ENCODE peak calls at places on chromosomes 3 and 15, in ten cellular contexts. One of them, this sample, is unnamed.

GRCh38 chr15:93895976-93896770 is 335.2 kb upstream of the MCTP2 start:
- DNase-seq in Panc1: no peak
- DNase-seq in AG04450: no peak
- DNase-seq in heart left ventricle: no peak
- DNase-seq in foreskin fibroblast: no peak
- DNase-seq in AG09319: no peak
- DNase-seq in glutamatergic neuron: no peak
- DNase-seq in Peyer's patch: no peak
- DNase-seq in A549: no peak
- DNase-seq in Caco-2: no peak
- DNase-seq in this sample: no peak

GRCh38 chr3:67901681-67902080 is 247.3 kb upstream of the SUCLG2 start:
- DNase-seq in Panc1: no peak
- DNase-seq in AG04450: no peak
- DNase-seq in heart left ventricle: no peak
- DNase-seq in foreskin fibroblast: no peak
- DNase-seq in AG09319: no peak
- DNase-seq in glutamatergic neuron: no peak
- DNase-seq in Peyer's patch: no peak
- DNase-seq in A549: no peak
- DNase-seq in Caco-2: peak
- DNase-seq in this sample: no peak

GRCh38 chr3:5093786-5094185 is 28.3 kb upstream of the ARL8B start:
- DNase-seq in Panc1: no peak
- DNase-seq in AG04450: no peak
- DNase-seq in heart left ventricle: no peak
- DNase-seq in foreskin fibroblast: no peak
- DNase-seq in AG09319: no peak
- DNase-seq in glutamatergic neuron: no peak
- DNase-seq in Peyer's patch: no peak
- DNase-seq in A549: no peak
- DNase-seq in Caco-2: no peak
- DNase-seq in this sample: no peak

GRCh38 chr3:106759686-106760085 is 617.6 kb upstream of the CCDC54 start:
- DNase-seq in Panc1: no peak
- DNase-seq in AG04450: no peak
- DNase-seq in heart left ventricle: no peak
- DNase-seq in foreskin fibroblast: peak
- DNase-seq in AG09319: no peak
- DNase-seq in glutamatergic neuron: no peak
- DNase-seq in Peyer's patch: no peak
- DNase-seq in A549: no peak
- DNase-seq in Caco-2: no peak
- DNase-seq in this sample: no peak

GRCh38 chr15:52537459-52537858 is 8.8 kb upstream of the MYO5A start:
- DNase-seq in Panc1: no peak
- DNase-seq in AG04450: no peak
- DNase-seq in heart left ventricle: no peak
- DNase-seq in foreskin fibroblast: no peak
- DNase-seq in AG09319: no peak
- DNase-seq in glutamatergic neuron: no peak
- DNase-seq in Peyer's patch: no peak
- DNase-seq in A549: no peak
- DNase-seq in Caco-2: no peak
- DNase-seq in this sample: no peak

GRCh38 chr15:69719527-69719926 is 266.9 kb downstream of the RPLP1 start:
- DNase-seq in Panc1: no peak
- DNase-seq in AG04450: no peak
- DNase-seq in heart left ventricle: no peak
- DNase-seq in foreskin fibroblast: no peak
- DNase-seq in AG09319: no peak
- DNase-seq in glutamatergic neuron: no peak
- DNase-seq in Peyer's patch: peak
- DNase-seq in A549: no peak
- DNase-seq in Caco-2: no peak
- DNase-seq in this sample: no peak

GRCh38 chr3:112304611-112305010 is 10.6 kb upstream of the SLC9C1 start:
- DNase-seq in Panc1: no peak
- DNase-seq in AG04450: no peak
- DNase-seq in heart left ventricle: no peak
- DNase-seq in foreskin fibroblast: peak
- DNase-seq in AG09319: no peak
- DNase-seq in glutamatergic neuron: no peak
- DNase-seq in Peyer's patch: no peak
- DNase-seq in A549: no peak
- DNase-seq in Caco-2: no peak
- DNase-seq in this sample: no peak

GRCh38 chr3:16338999-16339398 is 74.0 kb downstream of the OXNAD1 start:
- DNase-seq in Panc1: no peak
- DNase-seq in AG04450: peak
- DNase-seq in heart left ventricle: no peak
- DNase-seq in foreskin fibroblast: peak
- DNase-seq in AG09319: peak
- DNase-seq in glutamatergic neuron: no peak
- DNase-seq in Peyer's patch: no peak
- DNase-seq in A549: peak
- DNase-seq in Caco-2: peak
- DNase-seq in this sample: no peak

GRCh38 chr3:72255191-72255590 is 470.2 kb upstream of the PROK2 start:
- DNase-seq in Panc1: no peak
- DNase-seq in AG04450: no peak
- DNase-seq in heart left ventricle: peak
- DNase-seq in foreskin fibroblast: peak
- DNase-seq in AG09319: no peak
- DNase-seq in glutamatergic neuron: no peak
- DNase-seq in Peyer's patch: no peak
- DNase-seq in A549: no peak
- DNase-seq in Caco-2: no peak
- DNase-seq in this sample: peak

GRCh38 chr15:43218908-43219706 is 1.7 kb downstream of the EPB42 start:
- DNase-seq in Panc1: no peak
- DNase-seq in AG04450: no peak
- DNase-seq in heart left ventricle: no peak
- DNase-seq in foreskin fibroblast: peak
- DNase-seq in AG09319: no peak
- DNase-seq in glutamatergic neuron: peak
- DNase-seq in Peyer's patch: no peak
- DNase-seq in A549: peak
- DNase-seq in Caco-2: peak
- DNase-seq in this sample: peak

GRCh38 chr3:50674349-50675178 is at the start of gene DOCK3:
- DNase-seq in Panc1: no peak
- DNase-seq in AG04450: no peak
- DNase-seq in heart left ventricle: peak
- DNase-seq in foreskin fibroblast: peak
- DNase-seq in AG09319: peak
- DNase-seq in glutamatergic neuron: peak
- DNase-seq in Peyer's patch: peak
- DNase-seq in A549: no peak
- DNase-seq in Caco-2: peak
- DNase-seq in this sample: peak

DNA sequence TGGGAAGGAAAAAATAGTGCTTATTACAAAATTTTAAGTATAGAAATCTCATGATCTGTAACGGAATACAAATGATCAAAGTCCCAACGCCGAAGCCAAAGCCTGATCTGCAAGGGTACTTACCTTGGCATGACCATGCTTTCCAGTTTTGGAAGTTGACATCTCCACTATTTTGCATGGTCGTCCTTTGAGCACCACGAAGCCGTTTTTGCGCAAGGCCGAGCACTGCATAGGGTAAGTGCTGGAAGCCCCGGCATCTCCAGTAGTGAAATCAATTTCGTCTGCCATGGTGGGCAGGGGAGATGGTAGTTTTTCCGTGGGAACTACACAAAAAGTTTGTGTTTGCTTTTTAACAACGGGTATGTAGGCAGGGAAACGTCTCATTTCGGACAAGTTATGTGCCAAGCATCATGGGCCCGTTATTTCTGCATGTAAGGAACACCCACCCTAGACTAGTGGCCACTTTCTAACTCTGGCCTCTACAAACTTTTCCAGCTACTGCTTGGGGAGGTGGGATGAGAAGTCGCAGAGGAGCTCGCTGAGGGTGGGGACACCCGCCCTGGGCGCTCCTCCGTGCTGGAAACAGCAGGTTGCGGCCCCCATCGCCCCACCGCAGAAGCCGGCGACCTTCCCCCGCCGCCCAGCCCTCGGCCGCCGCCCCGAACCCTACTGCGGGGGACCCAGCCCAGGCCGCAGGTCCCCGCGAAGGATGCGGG is 760 bp downstream of the EIF5A2 start:
- DNase-seq in Panc1: no peak
- DNase-seq in AG04450: no peak
- DNase-seq in heart left ventricle: no peak
- DNase-seq in foreskin fibroblast: peak
- DNase-seq in AG09319: no peak
- DNase-seq in glutamatergic neuron: peak
- DNase-seq in Peyer's patch: no peak
- DNase-seq in A549: no peak
- DNase-seq in Caco-2: peak
- DNase-seq in this sample: peak
- TF ChIP-seq CTCF in Panc1: no peak
- TF ChIP-seq CTCF in AG04450: no peak
- TF ChIP-seq CTCF in heart left ventricle: no peak
- TF ChIP-seq CTCF in foreskin fibroblast: no peak
- TF ChIP-seq CTCF in AG09319: no peak
- TF ChIP-seq CTCF in glutamatergic neuron: no peak
- TF ChIP-seq CTCF in Peyer's patch: no peak
- TF ChIP-seq CTCF in A549: no peak
- TF ChIP-seq CTCF in Caco-2: no peak
- TF ChIP-seq CTCF in this sample: no peak

GRCh38 chr15:73633991-73634495 is 854 bp upstream of the NPTN start:
- DNase-seq in Panc1: peak
- DNase-seq in AG04450: peak
- DNase-seq in heart left ventricle: no peak
- DNase-seq in foreskin fibroblast: peak
- DNase-seq in AG09319: peak
- DNase-seq in glutamatergic neuron: no peak
- DNase-seq in Peyer's patch: no peak
- DNase-seq in A549: peak
- DNase-seq in Caco-2: peak
- DNase-seq in this sample: no peak
- TF ChIP-seq CTCF in Panc1: no peak
- TF ChIP-seq CTCF in AG04450: no peak
- TF ChIP-seq CTCF in heart left ventricle: no peak
- TF ChIP-seq CTCF in foreskin fibroblast: no peak
- TF ChIP-seq CTCF in AG09319: no peak
- TF ChIP-seq CTCF in glutamatergic neuron: no peak
- TF ChIP-seq CTCF in Peyer's patch: no peak
- TF ChIP-seq CTCF in A549: no peak
- TF ChIP-seq CTCF in Caco-2: no peak
- TF ChIP-seq CTCF in this sample: no peak

GRCh38 chr3:127172211-127172610 is 20.7 kb upstream of the PRR23E start:
- DNase-seq in Panc1: no peak
- DNase-seq in AG04450: no peak
- DNase-seq in heart left ventricle: no peak
- DNase-seq in foreskin fibroblast: no peak
- DNase-seq in AG09319: no peak
- DNase-seq in glutamatergic neuron: no peak
- DNase-seq in Peyer's patch: peak
- DNase-seq in A549: no peak
- DNase-seq in Caco-2: no peak
- DNase-seq in this sample: no peak

GRCh38 chr3:127171320-127171719 is 21.6 kb upstream of the PRR23E start:
- DNase-seq in Panc1: no peak
- DNase-seq in AG04450: no peak
- DNase-seq in heart left ventricle: no peak
- DNase-seq in foreskin fibroblast: no peak
- DNase-seq in AG09319: no peak
- DNase-seq in glutamatergic neuron: no peak
- DNase-seq in Peyer's patch: peak
- DNase-seq in A549: no peak
- DNase-seq in Caco-2: no peak
- DNase-seq in this sample: no peak

GRCh38 chr3:127171721-127172120 is 21.2 kb upstream of the PRR23E start:
- DNase-seq in Panc1: no peak
- DNase-seq in AG04450: no peak
- DNase-seq in heart left ventricle: no peak
- DNase-seq in foreskin fibroblast: no peak
- DNase-seq in AG09319: no peak
- DNase-seq in glutamatergic neuron: no peak
- DNase-seq in Peyer's patch: peak
- DNase-seq in A549: no peak
- DNase-seq in Caco-2: no peak
- DNase-seq in this sample: no peak

GRCh38 chr3:127172670-127173515 is 20.0 kb upstream of the PRR23E start:
- DNase-seq in Panc1: no peak
- DNase-seq in AG04450: peak
- DNase-seq in heart left ventricle: no peak
- DNase-seq in foreskin fibroblast: peak
- DNase-seq in AG09319: peak
- DNase-seq in glutamatergic neuron: peak
- DNase-seq in Peyer's patch: peak
- DNase-seq in A549: no peak
- DNase-seq in Caco-2: no peak
- DNase-seq in this sample: peak

DNA sequence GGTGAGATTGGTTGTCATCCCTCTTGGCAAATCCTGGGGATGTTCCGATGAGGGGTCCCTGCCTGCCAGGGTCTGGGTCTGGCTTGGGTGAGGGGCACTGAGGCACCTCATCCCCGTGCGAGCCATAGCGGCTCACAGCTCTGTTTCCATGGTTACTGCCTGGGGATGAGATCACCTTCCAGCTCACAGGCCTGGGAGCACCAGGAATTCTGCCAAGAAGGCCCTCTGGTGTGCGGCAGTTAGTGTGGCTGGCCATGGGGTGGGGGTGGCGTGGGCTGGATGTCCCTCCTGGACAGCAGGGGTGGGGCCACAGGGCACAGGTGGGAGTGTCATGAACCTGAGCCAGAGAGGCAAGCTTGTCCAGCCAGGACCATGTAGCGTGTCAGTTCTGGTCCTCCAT is 22.1 kb upstream of the PRR23E start:
- DNase-seq in Panc1: no peak
- DNase-seq in AG04450: no peak
- DNase-seq in heart left ventricle: no peak
- DNase-seq in foreskin fibroblast: peak
- DNase-seq in AG09319: peak
- DNase-seq in glutamatergic neuron: no peak
- DNase-seq in Peyer's patch: peak
- DNase-seq in A549: peak
- DNase-seq in Caco-2: no peak
- DNase-seq in this sample: peak
- TF ChIP-seq CTCF in Panc1: no peak
- TF ChIP-seq CTCF in AG04450: no peak
- TF ChIP-seq CTCF in heart left ventricle: no peak
- TF ChIP-seq CTCF in foreskin fibroblast: no peak
- TF ChIP-seq CTCF in AG09319: no peak
- TF ChIP-seq CTCF in glutamatergic neuron: no peak
- TF ChIP-seq CTCF in Peyer's patch: no peak
- TF ChIP-seq CTCF in A549: no peak
- TF ChIP-seq CTCF in Caco-2: no peak
- TF ChIP-seq CTCF in this sample: no peak

DNA sequence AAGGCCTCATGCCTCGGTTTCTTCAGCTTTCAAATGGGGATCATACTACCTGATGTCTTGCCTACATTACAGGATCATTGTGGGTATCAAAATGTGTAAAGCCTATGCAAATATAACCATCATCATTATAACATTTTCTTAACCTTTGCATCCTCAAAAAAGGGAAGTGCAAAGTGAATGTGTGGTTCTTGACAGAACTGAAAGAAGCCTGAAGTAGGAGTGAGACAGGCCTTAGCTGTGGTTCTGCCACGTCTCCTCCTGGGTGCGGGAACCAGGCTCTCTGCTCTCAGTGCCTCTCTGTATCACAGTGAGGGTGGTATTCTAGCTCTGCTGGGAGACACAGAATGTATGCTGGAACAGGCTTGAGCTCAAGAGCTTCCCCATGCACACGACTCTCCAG is 316.9 kb upstream of the ICE2 start:
- DNase-seq in Panc1: no peak
- DNase-seq in AG04450: no peak
- DNase-seq in heart left ventricle: no peak
- DNase-seq in foreskin fibroblast: no peak
- DNase-seq in AG09319: no peak
- DNase-seq in glutamatergic neuron: no peak
- DNase-seq in Peyer's patch: no peak
- DNase-seq in A549: no peak
- DNase-seq in Caco-2: no peak
- DNase-seq in this sample: no peak
- TF ChIP-seq CTCF in Panc1: no peak
- TF ChIP-seq CTCF in AG04450: no peak
- TF ChIP-seq CTCF in heart left ventricle: no peak
- TF ChIP-seq CTCF in foreskin fibroblast: no peak
- TF ChIP-seq CTCF in AG09319: no peak
- TF ChIP-seq CTCF in glutamatergic neuron: no peak
- TF ChIP-seq CTCF in Peyer's patch: no peak
- TF ChIP-seq CTCF in A549: no peak
- TF ChIP-seq CTCF in Caco-2: no peak
- TF ChIP-seq CTCF in this sample: no peak

This sample was measured in nephron progenitor cell.